ENCODE peak calls at places on chromosome 11, in eight cellular contexts. S, F, Q, M, A, J, O and E are unnamed samples.

GRCh38 chr11:126347751-126348628 is 7.5 kb upstream of the ST3GAL4 start:
- DNase-seq in S (no peak), F (no peak), Q (no peak), M (no peak), A (no peak), J (no peak), O (no peak), E (no peak)

GRCh38 chr11:126113963-126114362 is 51.3 kb upstream of the CDON start:
- DNase-seq in S (no peak), F (no peak), Q (no peak), M (no peak), A (no peak), J (peak; percentile 57), O (no peak), E (no peak)

GRCh38 chr11:1458340-1459218 is 28.0 kb downstream of the MOB2 start:
- DNase-seq in S (no peak), F (no peak), Q (peak; percentile 28), M (no peak), A (peak; percentile 13), J (peak; percentile 22), O (peak; percentile 50), E (no peak)

GRCh38 chr11:102451693-102452460 is 688 bp downstream of the TMEM123 start:
- DNase-seq in S (no peak), F (peak; percentile 78), Q (peak; percentile 55), M (peak; percentile 91), A (peak; percentile 11), J (peak; percentile 41), O (peak; percentile 63), E (no peak)

GRCh38 chr11:106668147-106668546 is 350.1 kb downstream of the GUCY1A2 start:
- DNase-seq in S (peak; percentile 9), F (no peak), Q (peak; percentile 58), M (no peak), A (peak; percentile 71), J (peak; percentile 49), O (peak; percentile 30), E (peak; percentile 8)

GRCh38 chr11:6418958-6419611 is at the start of gene APBB1:
- DNase-seq in S (no peak), F (peak; percentile 67), Q (peak; percentile 46), M (peak; percentile 51), A (peak; percentile 47), J (peak; percentile 46), O (peak; percentile 44), E (no peak)

GRCh38 chr11:5986885-5987284 is at the start of gene OR52L1:
- DNase-seq in S (no peak), F (no peak), Q (no peak), M (no peak), A (no peak), J (no peak), O (no peak), E (no peak)

GRCh38 chr11:4697583-4697982 is at the start of gene OR51E2:
- DNase-seq in S (peak; percentile 58), F (no peak), Q (peak; percentile 70), M (no peak), A (peak; percentile 90), J (no peak), O (peak; percentile 49), E (no peak)

GRCh38 chr11:45075519-45075918 is 70.9 kb upstream of the PRDM11 start:
- DNase-seq in S (no peak), F (no peak), Q (no peak), M (no peak), A (no peak), J (no peak), O (no peak), E (no peak)

GRCh38 chr11:118206612-118207031 is 18.2 kb downstream of the JAML start:
- DNase-seq in S (no peak), F (no peak), Q (no peak), M (no peak), A (no peak), J (no peak), O (peak; percentile 4), E (no peak)

GRCh38 chr11:86910592-86910991 is 44.6 kb downstream of the FZD4 start:
- DNase-seq in S (no peak), F (no peak), Q (peak; percentile 18), M (no peak), A (no peak), J (peak; percentile 39), O (no peak), E (no peak)

GRCh38 chr11:17922474-17922788 is 90.4 kb downstream of the SERGEF start:
- DNase-seq in S (no peak), F (no peak), Q (no peak), M (no peak), A (no peak), J (no peak), O (no peak), E (no peak)

GRCh38 chr11:131064373-131064991 is 148.2 kb upstream of the SNX19 start:
- DNase-seq in S (no peak), F (no peak), Q (peak; percentile 71), M (peak; percentile 69), A (peak; percentile 52), J (peak; percentile 69), O (peak; percentile 47), E (peak; percentile 23)

GRCh38 chr11:27416568-27417176 is 53.7 kb upstream of the CCDC34 start:
- DNase-seq in S (no peak), F (no peak), Q (no peak), M (no peak), A (no peak), J (no peak), O (no peak), E (no peak)

GRCh38 chr11:57761301-57762234 is at the start of gene CTNND1:
- DNase-seq in S (peak; percentile 90), F (no peak), Q (peak; percentile 99), M (peak; percentile 93), A (peak; percentile 96), J (peak; percentile 98), O (peak; percentile 98), E (peak; percentile 93)

GRCh38 chr11:109208116-109208515 is 213.9 kb upstream of the C11orf87 start:
- DNase-seq in S (no peak), F (no peak), Q (no peak), M (no peak), A (no peak), J (no peak), O (no peak), E (no peak)

GRCh38 chr11:129596361-129596760 is 219.3 kb upstream of the TMEM45B start:
- DNase-seq in S (no peak), F (no peak), Q (no peak), M (no peak), A (no peak), J (no peak), O (no peak), E (no peak)
- TF ChIP-seq CTCF in S (no peak), F (no peak), Q (no peak), M (no peak), A (no peak), J (no peak), O (no peak), E (no peak)

GRCh38 chr11:46352063-46352841 is 5.0 kb downstream of the DGKZ start:
- DNase-seq in S (no peak), F (peak; percentile 76), Q (peak; percentile 60), M (peak; percentile 52), A (no peak), J (peak; percentile 42), O (no peak), E (no peak)
- H3K4me3 ChIP-seq in S (no peak overlapping the region), F (peak overlapping the region; percentile 66), Q (no peak overlapping the region), M (no peak overlapping the region), A (no peak overlapping the region), J (no peak overlapping the region), O (no peak overlapping the region), E (no peak overlapping the region)

DNA sequence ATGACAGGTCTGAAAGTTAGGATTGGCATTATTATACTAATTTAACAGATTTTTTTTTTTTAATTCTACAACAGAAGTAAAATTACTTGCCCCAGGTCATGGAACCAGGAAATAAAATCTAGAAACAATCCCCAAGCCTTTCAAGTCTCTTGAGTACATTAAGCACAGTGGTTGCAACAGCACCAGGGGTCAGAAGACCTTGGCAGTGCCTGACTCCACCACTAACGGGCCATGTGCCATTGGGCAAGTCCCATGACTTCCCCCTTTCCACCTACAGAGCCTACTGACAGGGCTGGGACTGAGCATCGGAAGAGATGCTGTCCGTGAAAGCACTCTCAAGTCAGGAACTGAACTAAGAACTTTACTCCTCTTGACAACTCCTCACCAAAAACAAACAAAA is 98.6 kb upstream of the AKIP1 start:
- DNase-seq in S (no peak), F (no peak), Q (peak; percentile 46), M (no peak), A (no peak), J (peak; percentile 73), O (peak; percentile 75), E (no peak)
- TF ChIP-seq CTCF in S (no peak), F (no peak), Q (no peak), M (no peak), A (no peak), J (no peak), O (no peak), E (no peak)

DNA sequence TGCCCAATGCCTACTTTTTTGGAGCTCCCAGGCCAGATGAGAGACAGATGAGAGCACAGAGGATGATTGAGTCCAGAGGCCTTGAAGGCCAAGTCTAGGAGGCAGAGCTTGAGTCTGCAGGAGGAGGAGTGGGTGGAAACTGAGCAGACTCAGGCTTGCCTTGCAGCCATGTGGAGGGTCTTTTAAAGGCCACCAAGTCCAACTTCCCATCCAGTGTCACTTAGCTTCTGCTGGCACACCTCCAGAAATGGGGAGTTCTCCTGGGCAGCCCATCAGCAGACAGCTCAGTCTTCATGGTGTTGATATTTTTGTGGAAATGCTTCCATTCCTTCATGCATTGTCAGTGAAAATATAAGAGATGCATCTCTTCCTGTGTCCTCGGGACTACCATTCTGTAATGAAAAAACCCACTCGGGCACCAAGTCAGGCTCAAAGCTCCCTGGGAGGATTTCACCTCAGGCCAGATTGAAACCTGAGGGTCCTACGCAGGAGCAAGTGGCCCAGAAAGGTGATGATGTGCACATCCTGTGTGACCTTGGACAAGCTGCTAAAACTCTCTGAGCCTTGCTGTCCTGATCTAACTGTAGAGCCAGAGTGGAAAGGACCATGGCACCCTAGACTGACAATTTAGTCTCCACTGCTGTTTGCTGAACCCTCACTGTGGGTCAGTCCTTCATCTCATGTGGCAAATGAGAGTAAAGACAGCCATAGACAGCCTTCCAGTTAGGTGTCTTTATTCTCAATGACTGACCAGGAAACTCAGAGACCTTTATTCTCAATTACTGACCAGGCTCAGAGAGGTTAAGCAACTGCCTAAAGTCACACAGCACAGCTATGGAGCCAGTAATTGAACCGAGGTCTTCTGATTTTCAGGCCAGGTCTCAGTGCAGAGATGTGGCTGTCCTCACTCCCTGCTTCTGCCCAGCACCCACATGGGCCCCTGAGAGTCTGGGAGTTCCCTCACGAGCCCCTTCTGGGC is 2.9 kb upstream of the LRRC32 start:
- DNase-seq in S (no peak), F (no peak), Q (no peak), M (peak; percentile 55), A (no peak), J (no peak), O (no peak), E (no peak)
- H3K4me3 ChIP-seq in S (no peak overlapping the region), F (no peak overlapping the region), Q (no peak overlapping the region), M (no peak overlapping the region), A (no peak overlapping the region), J (no peak overlapping the region), O (no peak overlapping the region), E (no peak overlapping the region)